ENCODE peak calls at places on chromosomes 13 and 19, in nine cellular contexts. One of them, this sample, is unnamed.

GRCh38 chr13:37289212-37289935 is 183.9 kb upstream of the CSNK1A1L start:
- DNase-seq in Peyer's patch: no peak
- DNase-seq in adrenal gland: no peak
- DNase-seq in ovary: no peak
- DNase-seq in uterus: no peak
- DNase-seq in heart left ventricle: no peak
- DNase-seq in breast epithelium: no peak
- DNase-seq in body of pancreas: no peak
- DNase-seq in A549: no peak
- DNase-seq in this sample: no peak

GRCh38 chr19:5001547-5002131 is 32.7 kb downstream of the KDM4B start:
- DNase-seq in Peyer's patch: no peak
- DNase-seq in adrenal gland: peak; percentile 41
- DNase-seq in ovary: no peak
- DNase-seq in uterus: no peak
- DNase-seq in heart left ventricle: peak; percentile 18
- DNase-seq in breast epithelium: no peak
- DNase-seq in body of pancreas: peak; percentile 42
- DNase-seq in A549: peak; percentile 62
- DNase-seq in this sample: no peak

GRCh38 chr13:110697842-110698241 is 8.1 kb downstream of the CARS2 start:
- DNase-seq in Peyer's patch: no peak
- DNase-seq in adrenal gland: no peak
- DNase-seq in ovary: no peak
- DNase-seq in uterus: no peak
- DNase-seq in heart left ventricle: no peak
- DNase-seq in breast epithelium: no peak
- DNase-seq in body of pancreas: no peak
- DNase-seq in A549: no peak
- DNase-seq in this sample: no peak

GRCh38 chr13:110850840-110851239 is 64.0 kb downstream of the ANKRD10 start:
- DNase-seq in Peyer's patch: no peak
- DNase-seq in adrenal gland: no peak
- DNase-seq in ovary: no peak
- DNase-seq in uterus: no peak
- DNase-seq in heart left ventricle: no peak
- DNase-seq in breast epithelium: no peak
- DNase-seq in body of pancreas: no peak
- DNase-seq in A549: no peak
- DNase-seq in this sample: no peak

GRCh38 chr13:48246097-48246496 is 13.1 kb downstream of the ITM2B start:
- DNase-seq in Peyer's patch: no peak
- DNase-seq in adrenal gland: no peak
- DNase-seq in ovary: no peak
- DNase-seq in uterus: no peak
- DNase-seq in heart left ventricle: no peak
- DNase-seq in breast epithelium: no peak
- DNase-seq in body of pancreas: no peak
- DNase-seq in A549: no peak
- DNase-seq in this sample: no peak

GRCh38 chr19:5880604-5881078 is 10.3 kb upstream of the FUT5 start:
- DNase-seq in Peyer's patch: no peak
- DNase-seq in adrenal gland: peak; percentile 73
- DNase-seq in ovary: peak; percentile 36
- DNase-seq in uterus: peak; percentile 41
- DNase-seq in heart left ventricle: peak; percentile 86
- DNase-seq in breast epithelium: peak; percentile 89
- DNase-seq in body of pancreas: peak; percentile 55
- DNase-seq in A549: peak; percentile 63
- DNase-seq in this sample: no peak

GRCh38 chr19:13951799-13952153 is 533 bp upstream of the DCAF15 start:
- DNase-seq in Peyer's patch: no peak
- DNase-seq in adrenal gland: no peak
- DNase-seq in ovary: no peak
- DNase-seq in uterus: no peak
- DNase-seq in heart left ventricle: no peak
- DNase-seq in breast epithelium: no peak
- DNase-seq in body of pancreas: no peak
- DNase-seq in A549: no peak
- DNase-seq in this sample: no peak

GRCh38 chr19:6733338-6734095 is 3.9 kb downstream of the GPR108 start:
- DNase-seq in Peyer's patch: no peak
- DNase-seq in adrenal gland: no peak
- DNase-seq in ovary: no peak
- DNase-seq in uterus: no peak
- DNase-seq in heart left ventricle: no peak
- DNase-seq in breast epithelium: no peak
- DNase-seq in body of pancreas: no peak
- DNase-seq in A549: no peak
- DNase-seq in this sample: no peak

GRCh38 chr13:113275387-113275786 is 21.7 kb upstream of the LAMP1 start:
- DNase-seq in Peyer's patch: no peak
- DNase-seq in adrenal gland: peak; percentile 70
- DNase-seq in ovary: peak; percentile 46
- DNase-seq in uterus: no peak
- DNase-seq in heart left ventricle: peak; percentile 36
- DNase-seq in breast epithelium: no peak
- DNase-seq in body of pancreas: peak; percentile 67
- DNase-seq in A549: peak; percentile 53
- DNase-seq in this sample: no peak

GRCh38 chr13:100528820-100529219 is 59.8 kb downstream of the GGACT start:
- DNase-seq in Peyer's patch: no peak
- DNase-seq in adrenal gland: no peak
- DNase-seq in ovary: no peak
- DNase-seq in uterus: no peak
- DNase-seq in heart left ventricle: no peak
- DNase-seq in breast epithelium: no peak
- DNase-seq in body of pancreas: no peak
- DNase-seq in A549: no peak
- DNase-seq in this sample: no peak

GRCh38 chr19:42323852-42324654 is 1.4 kb upstream of the MEGF8 start:
- DNase-seq in Peyer's patch: peak; percentile 22
- DNase-seq in adrenal gland: peak; percentile 25
- DNase-seq in ovary: no peak
- DNase-seq in uterus: no peak
- DNase-seq in heart left ventricle: no peak
- DNase-seq in breast epithelium: no peak
- DNase-seq in body of pancreas: peak; percentile 29
- DNase-seq in A549: no peak
- DNase-seq in this sample: no peak

GRCh38 chr19:55485439-55486011 is 537 bp downstream of the NAT14 start:
- DNase-seq in Peyer's patch: no peak
- DNase-seq in adrenal gland: no peak
- DNase-seq in ovary: no peak
- DNase-seq in uterus: no peak
- DNase-seq in heart left ventricle: no peak
- DNase-seq in breast epithelium: no peak
- DNase-seq in body of pancreas: no peak
- DNase-seq in A549: no peak
- DNase-seq in this sample: no peak

GRCh38 chr13:43749503-43749902 is 37.3 kb downstream of the ENOX1 start:
- DNase-seq in Peyer's patch: no peak
- DNase-seq in adrenal gland: no peak
- DNase-seq in ovary: no peak
- DNase-seq in uterus: no peak
- DNase-seq in heart left ventricle: no peak
- DNase-seq in breast epithelium: no peak
- DNase-seq in body of pancreas: no peak
- DNase-seq in A549: no peak
- DNase-seq in this sample: no peak

GRCh38 chr19:6743714-6744380 is 4.4 kb downstream of the TRIP10 start:
- DNase-seq in Peyer's patch: no peak
- DNase-seq in adrenal gland: no peak
- DNase-seq in ovary: no peak
- DNase-seq in uterus: no peak
- DNase-seq in heart left ventricle: no peak
- DNase-seq in breast epithelium: no peak
- DNase-seq in body of pancreas: no peak
- DNase-seq in A549: no peak
- DNase-seq in this sample: no peak

GRCh38 chr13:46168341-46168740 is 13.6 kb downstream of the LCP1 start:
- DNase-seq in Peyer's patch: no peak
- DNase-seq in adrenal gland: peak; percentile 39
- DNase-seq in ovary: peak; percentile 24
- DNase-seq in uterus: peak; percentile 66
- DNase-seq in heart left ventricle: peak; percentile 28
- DNase-seq in breast epithelium: peak; percentile 58
- DNase-seq in body of pancreas: no peak
- DNase-seq in A549: no peak
- DNase-seq in this sample: no peak

GRCh38 chr19:47243364-47243775 is 12.4 kb upstream of the BBC3 start:
- DNase-seq in Peyer's patch: no peak
- DNase-seq in adrenal gland: no peak
- DNase-seq in ovary: no peak
- DNase-seq in uterus: no peak
- DNase-seq in heart left ventricle: no peak
- DNase-seq in breast epithelium: no peak
- DNase-seq in body of pancreas: no peak
- DNase-seq in A549: no peak
- DNase-seq in this sample: no peak

GRCh38 chr19:18657590-18658365 is 20.9 kb downstream of the KLHL26 start:
- DNase-seq in Peyer's patch: no peak
- DNase-seq in adrenal gland: peak; percentile 60
- DNase-seq in ovary: peak; percentile 92
- DNase-seq in uterus: peak; percentile 80
- DNase-seq in heart left ventricle: peak; percentile 78
- DNase-seq in breast epithelium: no peak
- DNase-seq in body of pancreas: peak; percentile 30
- DNase-seq in A549: peak; percentile 29
- DNase-seq in this sample: no peak

GRCh38 chr13:103102482-103102881 is 36.3 kb upstream of the SLC10A2 start:
- DNase-seq in Peyer's patch: no peak
- DNase-seq in adrenal gland: no peak
- DNase-seq in ovary: no peak
- DNase-seq in uterus: no peak
- DNase-seq in heart left ventricle: no peak
- DNase-seq in breast epithelium: no peak
- DNase-seq in body of pancreas: no peak
- DNase-seq in A549: no peak
- DNase-seq in this sample: no peak

GRCh38 chr19:18665771-18666202 is 17.7 kb upstream of the CRTC1 start:
- DNase-seq in Peyer's patch: no peak
- DNase-seq in adrenal gland: no peak
- DNase-seq in ovary: no peak
- DNase-seq in uterus: no peak
- DNase-seq in heart left ventricle: no peak
- DNase-seq in breast epithelium: no peak
- DNase-seq in body of pancreas: no peak
- DNase-seq in A549: no peak
- DNase-seq in this sample: no peak

GRCh38 chr13:50544226-50544625 is 299.3 kb downstream of the DLEU7 start:
- DNase-seq in Peyer's patch: no peak
- DNase-seq in adrenal gland: no peak
- DNase-seq in ovary: no peak
- DNase-seq in uterus: no peak
- DNase-seq in heart left ventricle: no peak
- DNase-seq in breast epithelium: no peak
- DNase-seq in body of pancreas: no peak
- DNase-seq in A549: no peak
- DNase-seq in this sample: no peak

GRCh38 chr19:2168619-2169424 is 5.1 kb downstream of the DOT1L start:
- DNase-seq in Peyer's patch: peak; percentile 71
- DNase-seq in adrenal gland: peak; percentile 99
- DNase-seq in ovary: peak; percentile 95
- DNase-seq in uterus: peak; percentile 97
- DNase-seq in heart left ventricle: peak; percentile 98
- DNase-seq in breast epithelium: peak; percentile 96
- DNase-seq in body of pancreas: peak; percentile 99
- DNase-seq in A549: peak; percentile 98
- DNase-seq in this sample: peak; percentile 74
- TF ChIP-seq POLR2A in Peyer's patch: peak; percentile 18
- TF ChIP-seq POLR2A in adrenal gland: no peak
- TF ChIP-seq POLR2A in ovary: no peak
- TF ChIP-seq POLR2A in uterus: peak; percentile 46
- TF ChIP-seq POLR2A in heart left ventricle: no peak
- TF ChIP-seq POLR2A in breast epithelium: no peak
- TF ChIP-seq POLR2A in body of pancreas: peak; percentile 37
- TF ChIP-seq POLR2A in A549: no peak
- TF ChIP-seq POLR2A in this sample: no peak

DNA sequence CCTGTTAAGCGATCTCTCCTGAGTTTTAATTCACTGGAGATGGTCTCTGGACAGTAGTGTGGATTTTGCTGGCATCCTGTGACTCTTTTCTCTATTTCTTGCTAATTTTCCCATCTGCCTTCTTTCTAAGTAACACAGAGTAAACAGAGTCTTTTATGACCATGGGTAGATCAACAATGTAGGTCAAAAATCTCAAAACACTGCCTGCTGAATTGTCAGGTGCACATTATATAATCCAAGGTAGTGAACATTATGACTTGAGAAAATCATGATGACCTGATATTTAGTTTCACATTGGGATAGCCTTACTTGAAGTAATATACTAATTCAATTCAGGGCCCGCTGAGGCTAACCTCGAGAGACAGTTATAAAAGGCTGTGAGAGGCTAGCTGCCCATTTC is 180.7 kb downstream of the TDRD3 start:
- DNase-seq in Peyer's patch: no peak
- DNase-seq in adrenal gland: no peak
- DNase-seq in ovary: no peak
- DNase-seq in uterus: no peak
- DNase-seq in heart left ventricle: no peak
- DNase-seq in breast epithelium: no peak
- DNase-seq in body of pancreas: no peak
- DNase-seq in A549: no peak
- DNase-seq in this sample: no peak
- H3K4me3 ChIP-seq in Peyer's patch: no peak overlapping the region
- H3K4me3 ChIP-seq in adrenal gland: no peak overlapping the region
- H3K4me3 ChIP-seq in ovary: no peak overlapping the region
- H3K4me3 ChIP-seq in uterus: no peak overlapping the region
- H3K4me3 ChIP-seq in heart left ventricle: no peak overlapping the region
- H3K4me3 ChIP-seq in breast epithelium: no peak overlapping the region
- H3K4me3 ChIP-seq in body of pancreas: no peak overlapping the region
- H3K4me3 ChIP-seq in A549: no peak overlapping the region
- H3K4me3 ChIP-seq in this sample: no peak overlapping the region

DNA sequence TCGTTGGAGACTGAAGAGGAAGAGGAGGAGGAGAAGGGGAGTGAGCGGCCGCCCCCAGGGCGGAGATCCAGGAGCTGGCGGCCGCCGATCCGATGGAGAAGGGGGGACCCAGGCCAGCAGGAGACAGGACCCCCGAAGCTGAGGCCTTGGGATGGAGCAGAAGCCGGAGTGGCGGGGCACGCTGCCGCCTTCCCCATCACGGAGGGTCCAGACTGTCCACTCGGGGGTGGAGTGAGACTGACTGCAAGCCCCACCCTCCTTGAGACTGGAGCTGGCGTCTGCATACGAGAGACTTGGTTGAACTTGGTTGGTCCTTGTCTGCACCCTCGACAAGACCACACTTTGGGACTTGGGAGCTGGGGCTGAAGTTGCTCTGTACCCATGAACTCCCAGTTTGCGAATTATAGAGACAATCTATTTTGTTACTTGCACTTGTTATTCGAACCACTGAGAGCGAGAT is 1.8 kb downstream of the GADD45B start:
- DNase-seq in Peyer's patch: peak; percentile 51
- DNase-seq in adrenal gland: no peak
- DNase-seq in ovary: peak; percentile 52
- DNase-seq in uterus: peak; percentile 40
- DNase-seq in heart left ventricle: peak; percentile 56
- DNase-seq in breast epithelium: no peak
- DNase-seq in body of pancreas: no peak
- DNase-seq in A549: peak; percentile 63
- DNase-seq in this sample: no peak
- TF ChIP-seq POLR2A in Peyer's patch: no peak
- TF ChIP-seq POLR2A in adrenal gland: no peak
- TF ChIP-seq POLR2A in ovary: peak; percentile 10
- TF ChIP-seq POLR2A in uterus: no peak
- TF ChIP-seq POLR2A in heart left ventricle: no peak
- TF ChIP-seq POLR2A in breast epithelium: no peak
- TF ChIP-seq POLR2A in body of pancreas: no peak
- TF ChIP-seq POLR2A in A549: no peak
- TF ChIP-seq POLR2A in this sample: no peak

GRCh38 chr19:11538232-11539036 is at the start of gene CNN1:
- DNase-seq in Peyer's patch: no peak
- DNase-seq in adrenal gland: no peak
- DNase-seq in ovary: peak; percentile 93
- DNase-seq in uterus: peak; percentile 97
- DNase-seq in heart left ventricle: peak; percentile 78
- DNase-seq in breast epithelium: peak; percentile 93
- DNase-seq in body of pancreas: no peak
- DNase-seq in A549: no peak
- DNase-seq in this sample: no peak
- H3K4me3 ChIP-seq in Peyer's patch: peak within 1 kb of the TSS; percentile 9
- H3K4me3 ChIP-seq in adrenal gland: no peak within 1 kb of the TSS
- H3K4me3 ChIP-seq in ovary: peak within 1 kb of the TSS; percentile 57
- H3K4me3 ChIP-seq in uterus: peak within 1 kb of the TSS; percentile 94
- H3K4me3 ChIP-seq in heart left ventricle: peak within 1 kb of the TSS; percentile 64
- H3K4me3 ChIP-seq in breast epithelium: peak within 1 kb of the TSS; percentile 66
- H3K4me3 ChIP-seq in body of pancreas: no peak within 1 kb of the TSS
- H3K4me3 ChIP-seq in A549: no peak within 1 kb of the TSS
- H3K4me3 ChIP-seq in this sample: peak within 1 kb of the TSS; percentile 62

This sample was measured in esophagus squamous epithelium.